ENCODE peak calls at places on chromosomes 2 and 18, in eight cellular contexts. One of them, this sample, is unnamed.
A peak's percentile ranks its signal among the peaks of the same experiment; 100 is the strongest.

GRCh38 chr2:124027182-124027581 is 2.1 kb downstream of the CNTNAP5 start:
- DNase-seq in heart left ventricle: no peak
- DNase-seq in thoracic aorta: no peak
- DNase-seq in cardiac muscle cell: peak; percentile 80
- DNase-seq in HL-60: no peak
- DNase-seq in thyroid gland: peak; percentile 3
- DNase-seq in osteoblast: peak; percentile 85
- DNase-seq in neural progenitor cell: peak; percentile 87
- DNase-seq in this sample: no peak

GRCh38 chr2:201452058-201452736 is 657 bp downstream of the STRADB start:
- DNase-seq in heart left ventricle: no peak
- DNase-seq in thoracic aorta: no peak
- DNase-seq in cardiac muscle cell: peak; percentile 19
- DNase-seq in HL-60: no peak
- DNase-seq in thyroid gland: no peak
- DNase-seq in osteoblast: peak; percentile 68
- DNase-seq in neural progenitor cell: no peak
- DNase-seq in this sample: no peak

GRCh38 chr2:42063383-42064171 is 15.8 kb downstream of the PKDCC start:
- DNase-seq in heart left ventricle: no peak
- DNase-seq in thoracic aorta: no peak
- DNase-seq in cardiac muscle cell: peak; percentile 83
- DNase-seq in HL-60: no peak
- DNase-seq in thyroid gland: no peak
- DNase-seq in osteoblast: peak; percentile 80
- DNase-seq in neural progenitor cell: no peak
- DNase-seq in this sample: no peak

GRCh38 chr2:106193491-106193976 is 567 bp downstream of the UXS1 start:
- DNase-seq in heart left ventricle: peak; percentile 28
- DNase-seq in thoracic aorta: no peak
- DNase-seq in cardiac muscle cell: no peak
- DNase-seq in HL-60: no peak
- DNase-seq in thyroid gland: peak; percentile 56
- DNase-seq in osteoblast: peak; percentile 91
- DNase-seq in neural progenitor cell: peak; percentile 78
- DNase-seq in this sample: peak; percentile 74

GRCh38 chr18:23958036-23958435 is 56.5 kb upstream of the TTC39C start:
- DNase-seq in heart left ventricle: peak; percentile 74
- DNase-seq in thoracic aorta: peak; percentile 46
- DNase-seq in cardiac muscle cell: peak; percentile 51
- DNase-seq in HL-60: no peak
- DNase-seq in thyroid gland: peak; percentile 76
- DNase-seq in osteoblast: peak; percentile 67
- DNase-seq in neural progenitor cell: no peak
- DNase-seq in this sample: peak; percentile 31

GRCh38 chr2:103809946-103810345 is 1044.0 kb upstream of the POU3F3 start:
- DNase-seq in heart left ventricle: no peak
- DNase-seq in thoracic aorta: no peak
- DNase-seq in cardiac muscle cell: no peak
- DNase-seq in HL-60: no peak
- DNase-seq in thyroid gland: no peak
- DNase-seq in osteoblast: no peak
- DNase-seq in neural progenitor cell: peak; percentile 15
- DNase-seq in this sample: no peak

GRCh38 chr2:11611251-11611650 is 58.7 kb downstream of the NTSR2 start:
- DNase-seq in heart left ventricle: no peak
- DNase-seq in thoracic aorta: no peak
- DNase-seq in cardiac muscle cell: no peak
- DNase-seq in HL-60: no peak
- DNase-seq in thyroid gland: no peak
- DNase-seq in osteoblast: no peak
- DNase-seq in neural progenitor cell: no peak
- DNase-seq in this sample: no peak

GRCh38 chr2:9144047-9144446 is 62.6 kb upstream of the ASAP2 start:
- DNase-seq in heart left ventricle: no peak
- DNase-seq in thoracic aorta: no peak
- DNase-seq in cardiac muscle cell: peak; percentile 29
- DNase-seq in HL-60: no peak
- DNase-seq in thyroid gland: no peak
- DNase-seq in osteoblast: no peak
- DNase-seq in neural progenitor cell: no peak
- DNase-seq in this sample: no peak

GRCh38 chr2:42858140-42859005 is 66.0 kb upstream of the HAAO start:
- DNase-seq in heart left ventricle: no peak
- DNase-seq in thoracic aorta: no peak
- DNase-seq in cardiac muscle cell: no peak
- DNase-seq in HL-60: no peak
- DNase-seq in thyroid gland: no peak
- DNase-seq in osteoblast: no peak
- DNase-seq in neural progenitor cell: peak; percentile 15
- DNase-seq in this sample: no peak

GRCh38 chr2:99863236-99863913 is 279.0 kb downstream of the AFF3 start:
- DNase-seq in heart left ventricle: no peak
- DNase-seq in thoracic aorta: no peak
- DNase-seq in cardiac muscle cell: no peak
- DNase-seq in HL-60: no peak
- DNase-seq in thyroid gland: no peak
- DNase-seq in osteoblast: no peak
- DNase-seq in neural progenitor cell: no peak
- DNase-seq in this sample: no peak

GRCh38 chr18:3952031-3952430 is 502.1 kb downstream of the TGIF1 start:
- DNase-seq in heart left ventricle: no peak
- DNase-seq in thoracic aorta: no peak
- DNase-seq in cardiac muscle cell: no peak
- DNase-seq in HL-60: no peak
- DNase-seq in thyroid gland: no peak
- DNase-seq in osteoblast: no peak
- DNase-seq in neural progenitor cell: no peak
- DNase-seq in this sample: no peak

GRCh38 chr18:57444301-57444759 is 9.2 kb downstream of the ONECUT2 start:
- DNase-seq in heart left ventricle: no peak
- DNase-seq in thoracic aorta: no peak
- DNase-seq in cardiac muscle cell: no peak
- DNase-seq in HL-60: no peak
- DNase-seq in thyroid gland: no peak
- DNase-seq in osteoblast: no peak
- DNase-seq in neural progenitor cell: peak; percentile 11
- DNase-seq in this sample: no peak

GRCh38 chr2:52117299-52117698 is 1085.4 kb upstream of the NRXN1 start:
- DNase-seq in heart left ventricle: no peak
- DNase-seq in thoracic aorta: no peak
- DNase-seq in cardiac muscle cell: peak; percentile 52
- DNase-seq in HL-60: no peak
- DNase-seq in thyroid gland: no peak
- DNase-seq in osteoblast: no peak
- DNase-seq in neural progenitor cell: no peak
- DNase-seq in this sample: no peak

GRCh38 chr2:166959556-166959955 is 71.3 kb downstream of the XIRP2 start:
- DNase-seq in heart left ventricle: no peak
- DNase-seq in thoracic aorta: no peak
- DNase-seq in cardiac muscle cell: no peak
- DNase-seq in HL-60: no peak
- DNase-seq in thyroid gland: no peak
- DNase-seq in osteoblast: no peak
- DNase-seq in neural progenitor cell: no peak
- DNase-seq in this sample: no peak

GRCh38 chr2:168165985-168166901 is 81.2 kb downstream of the STK39 start:
- DNase-seq in heart left ventricle: no peak
- DNase-seq in thoracic aorta: no peak
- DNase-seq in cardiac muscle cell: no peak
- DNase-seq in HL-60: no peak
- DNase-seq in thyroid gland: no peak
- DNase-seq in osteoblast: no peak
- DNase-seq in neural progenitor cell: no peak
- DNase-seq in this sample: no peak

GRCh38 chr2:151971301-151972072 is 127.4 kb downstream of the CACNB4 start:
- DNase-seq in heart left ventricle: no peak
- DNase-seq in thoracic aorta: no peak
- DNase-seq in cardiac muscle cell: no peak
- DNase-seq in HL-60: no peak
- DNase-seq in thyroid gland: peak; percentile 11
- DNase-seq in osteoblast: no peak
- DNase-seq in neural progenitor cell: no peak
- DNase-seq in this sample: no peak

GRCh38 chr2:50148632-50149031 is 883.3 kb downstream of the NRXN1 start:
- DNase-seq in heart left ventricle: no peak
- DNase-seq in thoracic aorta: no peak
- DNase-seq in cardiac muscle cell: no peak
- DNase-seq in HL-60: no peak
- DNase-seq in thyroid gland: no peak
- DNase-seq in osteoblast: no peak
- DNase-seq in neural progenitor cell: peak; percentile 7
- DNase-seq in this sample: no peak

GRCh38 chr2:50143822-50144575 is 887.9 kb downstream of the NRXN1 start:
- DNase-seq in heart left ventricle: no peak
- DNase-seq in thoracic aorta: no peak
- DNase-seq in cardiac muscle cell: peak; percentile 71
- DNase-seq in HL-60: no peak
- DNase-seq in thyroid gland: no peak
- DNase-seq in osteoblast: peak; percentile 82
- DNase-seq in neural progenitor cell: peak; percentile 52
- DNase-seq in this sample: no peak
- H3K27ac ChIP-seq in heart left ventricle: no peak overlapping the region
- H3K27ac ChIP-seq in thoracic aorta: no peak overlapping the region
- H3K27ac ChIP-seq in cardiac muscle cell: peak overlapping the region; percentile 69
- H3K27ac ChIP-seq in HL-60: no peak overlapping the region
- H3K27ac ChIP-seq in thyroid gland: no peak overlapping the region
- H3K27ac ChIP-seq in osteoblast: peak overlapping the region; percentile 30
- H3K27ac ChIP-seq in neural progenitor cell: no peak overlapping the region
- H3K27ac ChIP-seq in this sample: no peak overlapping the region

DNA sequence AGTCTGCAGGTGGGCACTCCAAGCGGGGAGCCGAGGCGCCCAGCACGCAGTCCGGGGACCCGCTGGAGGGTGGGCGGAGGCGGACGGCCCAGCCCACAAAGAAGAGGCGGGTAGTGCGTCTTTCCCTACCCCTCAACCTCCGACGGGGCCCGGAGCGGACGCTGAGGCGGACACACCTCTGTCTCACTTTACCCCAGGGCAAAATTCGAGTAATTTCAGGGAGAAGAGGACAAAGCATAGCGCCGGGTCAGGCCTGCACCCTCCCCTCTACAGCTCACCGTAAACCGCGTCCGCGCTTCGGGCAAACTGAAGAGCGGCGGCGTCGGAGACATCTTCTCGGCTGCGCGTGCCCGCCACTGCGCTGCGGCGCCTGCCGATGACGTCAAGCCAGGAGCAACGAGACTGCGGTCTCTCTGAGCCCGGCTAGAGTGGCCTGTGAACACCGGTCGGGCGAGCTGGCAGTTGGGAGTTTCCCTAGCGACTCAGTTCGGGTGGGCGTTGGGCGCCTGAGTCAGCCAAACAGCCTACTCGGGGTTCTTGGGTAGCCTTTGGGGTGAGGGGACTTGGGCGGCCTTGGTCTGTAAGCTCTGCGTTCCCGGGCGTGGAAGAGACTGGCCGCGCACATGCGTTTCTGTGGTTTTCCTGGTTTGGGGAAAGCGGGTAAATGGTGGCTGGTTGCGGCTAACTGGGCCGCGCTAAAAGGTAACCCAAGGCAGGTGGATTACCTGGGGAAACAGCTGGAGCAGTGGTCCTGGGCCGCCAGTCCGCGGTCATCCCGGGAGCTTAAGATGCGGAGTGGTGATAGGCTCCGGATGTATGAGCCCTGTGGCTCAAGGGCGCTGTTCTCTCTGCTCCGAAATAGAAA is at the start of gene THOC1:
- DNase-seq in heart left ventricle: peak; percentile 94
- DNase-seq in thoracic aorta: peak; percentile 88
- DNase-seq in cardiac muscle cell: peak; percentile 93
- DNase-seq in HL-60: peak; percentile 93
- DNase-seq in thyroid gland: peak; percentile 93
- DNase-seq in osteoblast: peak; percentile 96
- DNase-seq in neural progenitor cell: peak; percentile 97
- DNase-seq in this sample: peak; percentile 70
- TF ChIP-seq CTCF in heart left ventricle: no peak
- TF ChIP-seq CTCF in thoracic aorta: no peak
- TF ChIP-seq CTCF in cardiac muscle cell: no peak
- TF ChIP-seq CTCF in HL-60: no peak
- TF ChIP-seq CTCF in thyroid gland: no peak
- TF ChIP-seq CTCF in osteoblast: no peak
- TF ChIP-seq CTCF in neural progenitor cell: no peak
- TF ChIP-seq CTCF in this sample: no peak

GRCh38 chr2:63822478-63822877 is 19.2 kb upstream of the UGP2 start:
- DNase-seq in heart left ventricle: no peak
- DNase-seq in thoracic aorta: no peak
- DNase-seq in cardiac muscle cell: no peak
- DNase-seq in HL-60: no peak
- DNase-seq in thyroid gland: no peak
- DNase-seq in osteoblast: no peak
- DNase-seq in neural progenitor cell: no peak
- DNase-seq in this sample: no peak
- H3K27ac ChIP-seq in heart left ventricle: no peak overlapping the region
- H3K27ac ChIP-seq in thoracic aorta: peak overlapping the region; percentile 67
- H3K27ac ChIP-seq in cardiac muscle cell: no peak overlapping the region
- H3K27ac ChIP-seq in HL-60: no peak overlapping the region
- H3K27ac ChIP-seq in thyroid gland: no peak overlapping the region
- H3K27ac ChIP-seq in osteoblast: no peak overlapping the region
- H3K27ac ChIP-seq in neural progenitor cell: no peak overlapping the region
- H3K27ac ChIP-seq in this sample: peak overlapping the region; percentile 71

GRCh38 chr2:19812166-19812565 is 89.6 kb downstream of the TTC32 start:
- DNase-seq in heart left ventricle: no peak
- DNase-seq in thoracic aorta: peak; percentile 63
- DNase-seq in cardiac muscle cell: no peak
- DNase-seq in HL-60: no peak
- DNase-seq in thyroid gland: no peak
- DNase-seq in osteoblast: no peak
- DNase-seq in neural progenitor cell: no peak
- DNase-seq in this sample: peak; percentile 89
- TF ChIP-seq CTCF in heart left ventricle: no peak
- TF ChIP-seq CTCF in thoracic aorta: peak; percentile 27
- TF ChIP-seq CTCF in cardiac muscle cell: no peak
- TF ChIP-seq CTCF in HL-60: no peak
- TF ChIP-seq CTCF in thyroid gland: no peak
- TF ChIP-seq CTCF in osteoblast: no peak
- TF ChIP-seq CTCF in neural progenitor cell: no peak
- TF ChIP-seq CTCF in this sample: no peak

GRCh38 chr2:159195719-159196118 is 90.8 kb downstream of the WDSUB1 start:
- DNase-seq in heart left ventricle: peak; percentile 69
- DNase-seq in thoracic aorta: no peak
- DNase-seq in cardiac muscle cell: no peak
- DNase-seq in HL-60: no peak
- DNase-seq in thyroid gland: no peak
- DNase-seq in osteoblast: no peak
- DNase-seq in neural progenitor cell: no peak
- DNase-seq in this sample: no peak
- H3K27ac ChIP-seq in heart left ventricle: peak overlapping the region; percentile 53
- H3K27ac ChIP-seq in thoracic aorta: peak overlapping the region; percentile 18
- H3K27ac ChIP-seq in cardiac muscle cell: no peak overlapping the region
- H3K27ac ChIP-seq in HL-60: no peak overlapping the region
- H3K27ac ChIP-seq in thyroid gland: no peak overlapping the region
- H3K27ac ChIP-seq in osteoblast: no peak overlapping the region
- H3K27ac ChIP-seq in neural progenitor cell: no peak overlapping the region
- H3K27ac ChIP-seq in this sample: no peak overlapping the region

GRCh38 chr2:98569197-98569793 is 39.0 kb downstream of the COA5 start:
- DNase-seq in heart left ventricle: peak; percentile 39
- DNase-seq in thoracic aorta: no peak
- DNase-seq in cardiac muscle cell: peak; percentile 24
- DNase-seq in HL-60: peak; percentile 21
- DNase-seq in thyroid gland: peak; percentile 19
- DNase-seq in osteoblast: peak; percentile 96
- DNase-seq in neural progenitor cell: peak; percentile 59
- DNase-seq in this sample: no peak
- TF ChIP-seq CTCF in heart left ventricle: peak; percentile 70
- TF ChIP-seq CTCF in thoracic aorta: peak; percentile 70
- TF ChIP-seq CTCF in cardiac muscle cell: peak; percentile 85
- TF ChIP-seq CTCF in HL-60: peak; percentile 97
- TF ChIP-seq CTCF in thyroid gland: peak; percentile 81
- TF ChIP-seq CTCF in osteoblast: peak; percentile 79
- TF ChIP-seq CTCF in neural progenitor cell: peak; percentile 90
- TF ChIP-seq CTCF in this sample: peak; percentile 52